ENCODE peak calls at places on chromosome 16, in nine cellular contexts. One of them, this sample, is unnamed.

GRCh38 chr16:27366687-27367462 is 35.1 kb upstream of the IL21R start:
- DNase-seq in H7: peak
- DNase-seq in lower lobe of right lung: no peak
- DNase-seq in psoas muscle: no peak
- DNase-seq in sigmoid colon: peak
- DNase-seq in endodermal cell: no peak
- DNase-seq in bronchial epithelial cell: peak
- DNase-seq in CD8-positive, alpha-beta T cell: no peak
- DNase-seq in GM06990: no peak
- DNase-seq in this sample: peak

GRCh38 chr16:84033251-84034195 is 9.1 kb downstream of the SLC38A8 start:
- DNase-seq in H7: peak
- DNase-seq in lower lobe of right lung: no peak
- DNase-seq in CD8-positive, alpha-beta T cell: no peak
- DNase-seq in GM06990: no peak
- DNase-seq in endodermal cell: no peak
- DNase-seq in psoas muscle: no peak
- DNase-seq in sigmoid colon: no peak
- DNase-seq in bronchial epithelial cell: no peak
- DNase-seq in this sample: no peak

GRCh38 chr16:68762996-68763756 is 26.1 kb downstream of the CDH1 start:
- DNase-seq in endodermal cell: peak
- DNase-seq in GM06990: no peak
- DNase-seq in sigmoid colon: no peak
- DNase-seq in lower lobe of right lung: no peak
- DNase-seq in bronchial epithelial cell: no peak
- DNase-seq in H7: peak
- DNase-seq in psoas muscle: no peak
- DNase-seq in CD8-positive, alpha-beta T cell: no peak
- DNase-seq in this sample: no peak

GRCh38 chr16:56192644-56192960 is 1.3 kb downstream of the GNAO1 start:
- DNase-seq in psoas muscle: no peak
- DNase-seq in bronchial epithelial cell: no peak
- DNase-seq in sigmoid colon: no peak
- DNase-seq in lower lobe of right lung: no peak
- DNase-seq in GM06990: no peak
- DNase-seq in CD8-positive, alpha-beta T cell: no peak
- DNase-seq in endodermal cell: no peak
- DNase-seq in H7: no peak
- DNase-seq in this sample: no peak

GRCh38 chr16:49275870-49276269 is 5.8 kb downstream of the CBLN1 start:
- DNase-seq in sigmoid colon: no peak
- DNase-seq in bronchial epithelial cell: no peak
- DNase-seq in endodermal cell: no peak
- DNase-seq in lower lobe of right lung: no peak
- DNase-seq in GM06990: no peak
- DNase-seq in psoas muscle: no peak
- DNase-seq in CD8-positive, alpha-beta T cell: no peak
- DNase-seq in H7: peak
- DNase-seq in this sample: no peak

GRCh38 chr16:57485916-57486857 is at the start of gene DOK4:
- DNase-seq in sigmoid colon: peak
- DNase-seq in endodermal cell: peak
- DNase-seq in bronchial epithelial cell: peak
- DNase-seq in H7: peak
- DNase-seq in lower lobe of right lung: peak
- DNase-seq in psoas muscle: peak
- DNase-seq in GM06990: peak
- DNase-seq in CD8-positive, alpha-beta T cell: peak
- DNase-seq in this sample: peak

GRCh38 chr16:75433732-75434413 is 570 bp upstream of the CFDP1 start:
- DNase-seq in psoas muscle: no peak
- DNase-seq in H7: peak
- DNase-seq in bronchial epithelial cell: peak
- DNase-seq in lower lobe of right lung: peak
- DNase-seq in endodermal cell: peak
- DNase-seq in sigmoid colon: peak
- DNase-seq in GM06990: no peak
- DNase-seq in CD8-positive, alpha-beta T cell: no peak
- DNase-seq in this sample: peak

GRCh38 chr16:12819126-12820117 is 15.7 kb upstream of the CPPED1 start:
- DNase-seq in endodermal cell: peak
- DNase-seq in psoas muscle: peak
- DNase-seq in H7: peak
- DNase-seq in CD8-positive, alpha-beta T cell: peak
- DNase-seq in GM06990: peak
- DNase-seq in sigmoid colon: peak
- DNase-seq in lower lobe of right lung: peak
- DNase-seq in bronchial epithelial cell: no peak
- DNase-seq in this sample: peak

GRCh38 chr16:72493681-72494415 is 321.9 kb upstream of the PMFBP1 start:
- DNase-seq in CD8-positive, alpha-beta T cell: no peak
- DNase-seq in sigmoid colon: no peak
- DNase-seq in psoas muscle: no peak
- DNase-seq in GM06990: no peak
- DNase-seq in bronchial epithelial cell: no peak
- DNase-seq in lower lobe of right lung: no peak
- DNase-seq in endodermal cell: no peak
- DNase-seq in H7: no peak
- DNase-seq in this sample: no peak

GRCh38 chr16:72094266-72094610 is 591 bp downstream of the DHX38 start:
- DNase-seq in GM06990: no peak
- DNase-seq in sigmoid colon: no peak
- DNase-seq in CD8-positive, alpha-beta T cell: peak
- DNase-seq in psoas muscle: no peak
- DNase-seq in H7: no peak
- DNase-seq in bronchial epithelial cell: peak
- DNase-seq in endodermal cell: no peak
- DNase-seq in lower lobe of right lung: no peak
- DNase-seq in this sample: no peak

GRCh38 chr16:86477642-86478041 is 32.7 kb upstream of the FOXF1 start:
- DNase-seq in GM06990: no peak
- DNase-seq in bronchial epithelial cell: no peak
- DNase-seq in lower lobe of right lung: no peak
- DNase-seq in psoas muscle: no peak
- DNase-seq in endodermal cell: no peak
- DNase-seq in sigmoid colon: peak
- DNase-seq in H7: no peak
- DNase-seq in CD8-positive, alpha-beta T cell: no peak
- DNase-seq in this sample: no peak

GRCh38 chr16:87575027-87575804 is 27.1 kb upstream of the JPH3 start:
- DNase-seq in H7: peak
- DNase-seq in GM06990: no peak
- DNase-seq in endodermal cell: peak
- DNase-seq in lower lobe of right lung: no peak
- DNase-seq in sigmoid colon: no peak
- DNase-seq in psoas muscle: no peak
- DNase-seq in CD8-positive, alpha-beta T cell: no peak
- DNase-seq in bronchial epithelial cell: no peak
- DNase-seq in this sample: no peak

GRCh38 chr16:31453255-31454204 is 5.8 kb upstream of the ARMC5 start:
- DNase-seq in lower lobe of right lung: peak
- DNase-seq in H7: no peak
- DNase-seq in bronchial epithelial cell: peak
- DNase-seq in CD8-positive, alpha-beta T cell: no peak
- DNase-seq in endodermal cell: peak
- DNase-seq in GM06990: no peak
- DNase-seq in psoas muscle: peak
- DNase-seq in sigmoid colon: peak
- DNase-seq in this sample: no peak

GRCh38 chr16:84617068-84617630 is 729 bp downstream of the COTL1 start:
- DNase-seq in GM06990: peak
- DNase-seq in sigmoid colon: peak
- DNase-seq in H7: peak
- DNase-seq in CD8-positive, alpha-beta T cell: no peak
- DNase-seq in lower lobe of right lung: peak
- DNase-seq in psoas muscle: no peak
- DNase-seq in bronchial epithelial cell: no peak
- DNase-seq in endodermal cell: peak
- DNase-seq in this sample: peak

GRCh38 chr16:86509759-86510464 is 415 bp upstream of the FOXF1 start:
- DNase-seq in endodermal cell: peak
- DNase-seq in psoas muscle: peak
- DNase-seq in H7: peak
- DNase-seq in sigmoid colon: peak
- DNase-seq in lower lobe of right lung: peak
- DNase-seq in CD8-positive, alpha-beta T cell: no peak
- DNase-seq in GM06990: no peak
- DNase-seq in bronchial epithelial cell: no peak
- DNase-seq in this sample: no peak

GRCh38 chr16:2296662-2297505 is 29.0 kb upstream of the RNPS1 start:
- DNase-seq in H7: peak
- DNase-seq in sigmoid colon: no peak
- DNase-seq in endodermal cell: peak
- DNase-seq in CD8-positive, alpha-beta T cell: no peak
- DNase-seq in GM06990: no peak
- DNase-seq in bronchial epithelial cell: peak
- DNase-seq in psoas muscle: no peak
- DNase-seq in lower lobe of right lung: no peak
- DNase-seq in this sample: peak

DNA sequence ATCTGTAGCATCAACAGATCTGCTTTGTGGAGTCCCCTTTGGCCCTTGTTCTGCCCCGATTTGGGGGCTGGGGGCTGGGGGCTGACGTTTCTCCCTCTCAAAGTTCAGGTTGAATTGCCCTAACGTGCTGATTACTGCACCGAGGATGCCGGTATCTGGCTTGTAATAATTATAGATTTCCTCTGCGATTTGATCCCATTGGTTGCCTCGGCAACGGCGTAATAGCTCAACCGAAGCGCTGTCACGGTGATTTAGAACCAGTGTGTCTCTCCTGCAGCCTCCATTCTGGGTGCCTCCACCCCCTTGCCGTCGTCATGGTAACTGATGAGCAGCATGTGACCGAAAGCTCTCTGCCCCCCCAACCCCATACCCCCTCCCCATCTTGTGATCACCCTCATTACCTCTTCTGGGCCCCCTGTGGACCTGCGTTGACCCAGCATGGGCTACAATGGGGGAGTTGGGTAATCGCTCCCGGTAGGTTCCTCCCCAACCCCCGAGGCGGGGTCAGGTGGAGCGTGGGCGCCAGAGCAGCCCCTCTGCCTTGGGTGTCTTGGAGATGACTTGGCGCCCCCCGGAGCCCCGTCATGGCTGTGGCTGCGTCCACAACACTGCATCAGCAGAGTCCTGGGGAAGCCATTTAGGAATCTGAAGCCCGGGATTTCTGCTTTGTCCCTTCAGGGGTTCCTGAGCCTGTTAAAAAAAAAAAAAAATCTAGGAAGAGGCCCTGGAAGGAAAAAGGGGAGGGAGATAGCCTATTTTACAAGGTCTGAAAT is 38.4 kb downstream of the ABAT start:
- DNase-seq in CD8-positive, alpha-beta T cell: no peak
- DNase-seq in psoas muscle: no peak
- DNase-seq in H7: peak
- DNase-seq in lower lobe of right lung: no peak
- DNase-seq in bronchial epithelial cell: no peak
- DNase-seq in sigmoid colon: no peak
- DNase-seq in GM06990: no peak
- DNase-seq in endodermal cell: peak
- DNase-seq in this sample: no peak
- H3K4me3 ChIP-seq in CD8-positive, alpha-beta T cell: no peak
- H3K4me3 ChIP-seq in psoas muscle: no peak
- H3K4me3 ChIP-seq in H7: peak
- H3K4me3 ChIP-seq in lower lobe of right lung: no peak
- H3K4me3 ChIP-seq in bronchial epithelial cell: no peak
- H3K4me3 ChIP-seq in sigmoid colon: no peak
- H3K4me3 ChIP-seq in GM06990: no peak
- H3K4me3 ChIP-seq in endodermal cell: no peak
- H3K4me3 ChIP-seq in this sample: no peak

DNA sequence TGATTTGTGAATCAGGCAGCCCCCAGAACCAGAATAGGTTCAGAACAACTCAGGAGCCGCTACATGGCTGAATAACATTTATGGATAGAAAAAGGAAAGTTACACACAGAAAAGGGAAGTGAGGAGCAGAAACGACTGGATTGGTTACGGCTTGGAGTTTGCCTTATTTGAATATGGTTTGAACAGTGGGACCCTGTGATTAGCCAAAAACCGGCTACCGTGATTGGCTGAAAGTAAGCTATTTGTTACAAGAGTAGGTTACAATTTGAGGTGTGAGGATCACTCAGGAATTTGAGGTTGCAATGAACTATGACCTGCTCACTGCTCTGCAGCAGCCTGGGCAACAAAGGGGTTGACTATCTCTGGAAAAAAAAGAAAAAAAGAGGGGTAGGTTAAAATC is 1139.7 kb downstream of the CDH11 start:
- DNase-seq in bronchial epithelial cell: no peak
- DNase-seq in CD8-positive, alpha-beta T cell: no peak
- DNase-seq in psoas muscle: no peak
- DNase-seq in GM06990: no peak
- DNase-seq in lower lobe of right lung: no peak
- DNase-seq in sigmoid colon: no peak
- DNase-seq in endodermal cell: peak
- DNase-seq in H7: peak
- DNase-seq in this sample: no peak
- H3K4me3 ChIP-seq in bronchial epithelial cell: no peak
- H3K4me3 ChIP-seq in CD8-positive, alpha-beta T cell: no peak
- H3K4me3 ChIP-seq in psoas muscle: no peak
- H3K4me3 ChIP-seq in GM06990: no peak
- H3K4me3 ChIP-seq in lower lobe of right lung: no peak
- H3K4me3 ChIP-seq in sigmoid colon: no peak
- H3K4me3 ChIP-seq in endodermal cell: no peak
- H3K4me3 ChIP-seq in H7: no peak
- H3K4me3 ChIP-seq in this sample: no peak

DNA sequence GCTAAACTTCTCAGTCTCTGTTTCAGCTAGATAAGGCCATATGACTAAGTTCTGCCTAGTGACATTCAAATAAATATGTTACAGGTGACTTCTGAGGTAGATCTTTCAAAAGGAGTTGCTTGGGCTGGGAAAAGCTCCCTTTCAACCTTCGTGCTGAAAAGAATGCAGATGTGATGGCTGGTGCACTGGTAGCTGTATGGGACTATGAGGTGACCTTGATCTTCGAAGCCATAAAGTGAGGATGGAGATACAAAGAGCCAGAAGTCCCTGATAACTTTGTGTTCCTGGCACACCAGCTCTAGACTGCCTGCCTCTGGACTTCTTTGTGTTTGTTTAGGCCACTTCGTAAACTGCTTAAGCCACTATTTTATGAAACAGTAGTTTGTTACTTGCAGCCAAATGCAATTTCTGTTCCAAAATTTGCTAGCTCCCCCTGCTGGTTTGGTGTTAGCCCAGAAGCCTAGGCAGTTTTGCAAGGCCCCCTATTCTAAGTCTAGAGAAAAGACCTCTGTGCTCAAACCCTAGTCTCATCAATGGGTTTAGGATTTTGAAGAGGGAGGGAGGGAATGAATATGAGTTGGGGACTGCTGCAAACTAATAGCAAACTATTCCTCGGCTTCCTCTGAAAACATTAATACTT is 23.3 kb upstream of the ERCC4 start:
- DNase-seq in bronchial epithelial cell: no peak
- DNase-seq in CD8-positive, alpha-beta T cell: no peak
- DNase-seq in endodermal cell: peak
- DNase-seq in GM06990: no peak
- DNase-seq in sigmoid colon: no peak
- DNase-seq in lower lobe of right lung: no peak
- DNase-seq in H7: no peak
- DNase-seq in psoas muscle: no peak
- DNase-seq in this sample: peak
- H3K4me3 ChIP-seq in bronchial epithelial cell: no peak
- H3K4me3 ChIP-seq in CD8-positive, alpha-beta T cell: no peak
- H3K4me3 ChIP-seq in endodermal cell: no peak
- H3K4me3 ChIP-seq in GM06990: no peak
- H3K4me3 ChIP-seq in sigmoid colon: no peak
- H3K4me3 ChIP-seq in lower lobe of right lung: no peak
- H3K4me3 ChIP-seq in H7: no peak
- H3K4me3 ChIP-seq in psoas muscle: no peak
- H3K4me3 ChIP-seq in this sample: no peak

GRCh38 chr16:165539-166374 is at the start of gene HBM:
- DNase-seq in bronchial epithelial cell: no peak
- DNase-seq in lower lobe of right lung: no peak
- DNase-seq in GM06990: no peak
- DNase-seq in CD8-positive, alpha-beta T cell: no peak
- DNase-seq in sigmoid colon: no peak
- DNase-seq in psoas muscle: no peak
- DNase-seq in endodermal cell: peak
- DNase-seq in H7: peak
- DNase-seq in this sample: no peak
- H3K4me3 ChIP-seq in bronchial epithelial cell: no peak
- H3K4me3 ChIP-seq in lower lobe of right lung: peak
- H3K4me3 ChIP-seq in GM06990: no peak
- H3K4me3 ChIP-seq in CD8-positive, alpha-beta T cell: peak
- H3K4me3 ChIP-seq in sigmoid colon: no peak
- H3K4me3 ChIP-seq in psoas muscle: peak
- H3K4me3 ChIP-seq in endodermal cell: no peak
- H3K4me3 ChIP-seq in H7: peak
- H3K4me3 ChIP-seq in this sample: no peak